ENCODE peak calls at places on chromosome 20, in nine cellular contexts. O is tibial nerve, R is RWPE1, A is fibroblast of pulmonary artery, S is fibroblast of mammary gland, X is endothelial cell, V is AG04449, W is nephron progenitor cell, P is thoracic aorta. G is an unnamed sample.

GRCh38 chr20:18524646-18525045 is 16.9 kb downstream of the SEC23B start:
- DNase-seq in O (no peak), R (peak; percentile 44), A (peak; percentile 40), S (peak; percentile 92), X (no peak), V (no peak), W (no peak), P (no peak), G (no peak)

GRCh38 chr20:45987108-45987780 is 15.2 kb upstream of the ZNF335 start:
- DNase-seq in O (peak; percentile 66), R (peak; percentile 88), A (peak; percentile 68), S (peak; percentile 53), X (peak; percentile 92), V (no peak), W (peak; percentile 89), P (no peak), G (peak; percentile 85)

GRCh38 chr20:14561733-14562132 is 224.3 kb upstream of the FLRT3 start:
- DNase-seq in O (no peak), R (no peak), A (peak; percentile 33), S (peak; percentile 47), X (no peak), V (peak; percentile 40), W (no peak), P (no peak), G (no peak)

GRCh38 chr20:50540620-50541605 is 30.7 kb downstream of the PTPN1 start:
- DNase-seq in O (no peak), R (peak; percentile 75), A (peak; percentile 97), S (peak; percentile 81), X (no peak), V (peak; percentile 36), W (no peak), P (peak; percentile 21), G (no peak)

GRCh38 chr20:21397341-21398108 is at the start of gene NKX2-4:
- DNase-seq in O (no peak), R (no peak), A (no peak), S (no peak), X (no peak), V (no peak), W (peak; percentile 17), P (no peak), G (no peak)

GRCh38 chr20:33443006-33443511 is 504 bp downstream of the SNTA1 start:
- DNase-seq in O (no peak), R (no peak), A (no peak), S (no peak), X (peak; percentile 27), V (no peak), W (no peak), P (no peak), G (no peak)

GRCh38 chr20:62219101-62219991 is 732 bp downstream of the HRH3 start:
- DNase-seq in O (no peak), R (no peak), A (no peak), S (no peak), X (no peak), V (no peak), W (no peak), P (no peak), G (no peak)

GRCh38 chr20:37565134-37565811 is 37.6 kb upstream of the BLCAP start:
- DNase-seq in O (no peak), R (no peak), A (no peak), S (no peak), X (no peak), V (no peak), W (peak; percentile 47), P (no peak), G (no peak)

GRCh38 chr20:17617868-17618672 is 48.2 kb downstream of the DSTN start:
- DNase-seq in O (no peak), R (no peak), A (no peak), S (no peak), X (no peak), V (no peak), W (peak; percentile 1), P (no peak), G (no peak)

GRCh38 chr20:20452254-20452676 is 84.4 kb downstream of the INSM1 start:
- DNase-seq in O (peak; percentile 14), R (peak; percentile 77), A (peak; percentile 59), S (peak; percentile 76), X (peak; percentile 78), V (peak; percentile 5), W (peak; percentile 64), P (no peak), G (peak; percentile 43)

GRCh38 chr20:33653218-33653899 is 8.8 kb upstream of the C20orf144 start:
- DNase-seq in O (peak; percentile 69), R (peak; percentile 85), A (peak; percentile 75), S (peak; percentile 72), X (peak; percentile 76), V (no peak), W (peak; percentile 77), P (no peak), G (peak; percentile 72)

GRCh38 chr20:48600470-48600945 is 227.3 kb downstream of the PREX1 start:
- DNase-seq in O (no peak), R (no peak), A (no peak), S (no peak), X (no peak), V (no peak), W (no peak), P (no peak), G (no peak)

GRCh38 chr20:36465109-36466080 is 75.9 kb upstream of the MYL9 start:
- DNase-seq in O (peak; percentile 49), R (peak; percentile 88), A (peak; percentile 65), S (peak; percentile 94), X (peak; percentile 35), V (no peak), W (no peak), P (no peak), G (peak; percentile 81)

GRCh38 chr20:573414-574296 is 30.1 kb upstream of the CSNK2A1 start:
- DNase-seq in O (no peak), R (no peak), A (no peak), S (no peak), X (no peak), V (no peak), W (no peak), P (no peak), G (no peak)

GRCh38 chr20:5065489-5066383 is 54.0 kb downstream of the PCNA start:
- DNase-seq in O (no peak), R (peak; percentile 95), A (peak; percentile 95), S (peak; percentile 98), X (no peak), V (peak; percentile 92), W (no peak), P (peak; percentile 61), G (peak; percentile 76)

GRCh38 chr20:54132612-54133433 is 41.0 kb downstream of the CYP24A1 start:
- DNase-seq in O (peak; percentile 62), R (peak; percentile 97), A (peak; percentile 98), S (peak; percentile 100), X (no peak), V (peak; percentile 95), W (peak; percentile 8), P (no peak), G (peak; percentile 48)

GRCh38 chr20:1674990-1675389 is 17.4 kb upstream of the SIRPG start:
- DNase-seq in O (no peak), R (no peak), A (no peak), S (no peak), X (no peak), V (no peak), W (no peak), P (no peak), G (no peak)
- TF ChIP-seq CTCF in O (no peak), R (no peak), A (no peak), S (no peak), X (no peak), V (no peak), W (no peak), P (no peak), G (no peak)

GRCh38 chr20:58651823-58652605 is 931 bp downstream of the STX16 start:
- DNase-seq in O (no peak), R (peak; percentile 97), A (peak; percentile 78), S (peak; percentile 72), X (peak; percentile 19), V (peak; percentile 7), W (peak; percentile 41), P (no peak), G (peak; percentile 91)
- TF ChIP-seq CTCF in O (no peak), R (no peak), A (peak; percentile 1), S (no peak), X (no peak), V (no peak), W (no peak), P (no peak), G (no peak)

GRCh38 chr20:24432057-24432456 is 37.4 kb upstream of the SYNDIG1 start:
- DNase-seq in O (no peak), R (no peak), A (no peak), S (no peak), X (peak; percentile 33), V (no peak), W (no peak), P (no peak), G (no peak)
- TF ChIP-seq CTCF in O (no peak), R (no peak), A (no peak), S (no peak), X (no peak), V (no peak), W (no peak), P (no peak), G (no peak)

GRCh38 chr20:63956664-63957003 is 418 bp upstream of the UCKL1 start:
- DNase-seq in O (no peak), R (no peak), A (no peak), S (no peak), X (no peak), V (no peak), W (no peak), P (no peak), G (no peak)

GRCh38 chr20:63957690-63958441 is 1.6 kb upstream of the UCKL1 start:
- DNase-seq in O (no peak), R (peak; percentile 90), A (peak; percentile 45), S (peak; percentile 65), X (no peak), V (no peak), W (no peak), P (no peak), G (peak; percentile 95)

GRCh38 chr20:63957004-63957689 is 931 bp upstream of the UCKL1 start:
- DNase-seq in O (no peak), R (peak; percentile 91), A (peak; percentile 58), S (peak; percentile 60), X (peak; percentile 53), V (no peak), W (peak; percentile 69), P (no peak), G (peak; percentile 92)

GRCh38 chr20:63955281-63955845 is 853 bp downstream of the UCKL1 start:
- DNase-seq in O (no peak), R (no peak), A (no peak), S (no peak), X (no peak), V (no peak), W (peak; percentile 40), P (no peak), G (peak; percentile 83)

DNA sequence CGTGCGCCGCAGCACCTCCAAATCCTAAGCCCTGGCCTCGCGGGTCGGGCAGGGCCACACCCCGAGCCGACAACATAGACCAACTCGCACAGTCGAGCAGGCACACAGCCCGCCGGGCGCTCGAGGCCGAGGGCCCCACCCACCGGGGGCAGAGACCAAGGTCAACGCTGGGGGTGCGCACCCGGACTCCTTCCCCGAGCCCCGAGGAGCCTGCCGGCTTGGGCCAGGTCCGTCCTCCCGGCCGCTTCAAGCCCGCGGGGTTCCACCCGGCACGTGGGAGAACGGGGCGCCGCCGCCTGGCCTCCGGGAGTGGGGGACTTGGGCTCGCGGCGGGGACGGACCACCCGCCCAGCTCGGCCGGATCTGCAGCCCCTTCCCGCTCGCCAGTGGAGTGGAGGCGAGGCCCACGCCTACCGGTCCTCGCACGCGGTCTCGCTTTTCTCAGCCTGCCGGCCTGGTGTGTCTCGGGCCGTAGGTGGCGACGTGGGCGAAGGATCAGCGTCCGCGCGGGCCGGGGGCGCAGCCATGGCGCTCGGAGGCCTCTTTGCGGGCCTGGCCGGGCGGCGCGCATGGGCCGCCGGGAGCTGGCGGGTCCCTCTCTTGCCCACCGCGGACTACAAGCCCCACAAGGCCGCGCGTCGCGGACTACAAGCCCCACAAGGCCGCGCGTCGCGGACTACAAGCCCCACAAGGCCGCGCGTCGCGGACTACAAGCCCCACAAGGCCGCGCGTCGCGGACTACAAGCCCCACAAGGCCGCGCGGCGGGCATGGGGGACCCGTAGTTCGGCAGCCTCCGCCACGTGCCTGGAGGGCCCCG is at the start of gene UCKL1:
- DNase-seq in O (peak; percentile 86), R (peak; percentile 91), A (peak; percentile 92), S (peak; percentile 88), X (peak; percentile 87), V (peak; percentile 50), W (peak; percentile 90), P (peak; percentile 70), G (peak; percentile 95)
- TF ChIP-seq CTCF in O (peak; percentile 4), R (peak; percentile 51), A (no peak), S (no peak), X (no peak), V (no peak), W (no peak), P (no peak), G (no peak)

G was measured in NB4.